ENCODE peak calls at places on chromosomes 13 and 19, in six cellular contexts. V is DND-41, R is IMR-90, G is SK-N-SH, T is PC-9, J is fibroblast of lung. L is an unnamed sample.

GRCh38 chr13:99367106-99367616 is 60.0 kb upstream of the GPR183 start:
- DNase-seq in V (no peak), R (no peak), G (no peak), T (no peak), J (no peak), L (no peak)

GRCh38 chr13:101116826-101117225 is 299.5 kb downstream of the NALCN start:
- DNase-seq in V (no peak), R (no peak), G (no peak), T (no peak), J (no peak), L (peak; percentile 6)

GRCh38 chr19:16258440-16258903 is 60.8 kb downstream of the AP1M1 start:
- DNase-seq in V (no peak), R (no peak), G (peak; percentile 55), T (no peak), J (no peak), L (no peak)

GRCh38 chr13:112113355-112113754 is 46.4 kb downstream of the SOX1 start:
- DNase-seq in V (no peak), R (no peak), G (no peak), T (no peak), J (no peak), L (no peak)

GRCh38 chr13:97256343-97256783 is 34.2 kb downstream of the MBNL2 start:
- DNase-seq in V (no peak), R (peak; percentile 97), G (no peak), T (peak; percentile 98), J (peak; percentile 99), L (no peak)

GRCh38 chr13:87666826-87667225 is 4.3 kb upstream of the SLITRK5 start:
- DNase-seq in V (no peak), R (no peak), G (no peak), T (no peak), J (no peak), L (no peak)

GRCh38 chr19:17234911-17235617 is 9.0 kb downstream of the OCEL1 start:
- DNase-seq in V (peak; percentile 74), R (peak; percentile 38), G (peak; percentile 86), T (peak; percentile 39), J (peak; percentile 37), L (peak; percentile 76)

GRCh38 chr13:72891423-72891822 is 109.5 kb downstream of the PIBF1 start:
- DNase-seq in V (no peak), R (no peak), G (no peak), T (no peak), J (no peak), L (no peak)

GRCh38 chr13:112645327-112645914 is 44.4 kb upstream of the ATP11A start:
- DNase-seq in V (no peak), R (no peak), G (no peak), T (no peak), J (no peak), L (no peak)

GRCh38 chr19:10290876-10291553 is 1.3 kb downstream of the ICAM5 start:
- DNase-seq in V (no peak), R (peak; percentile 54), G (peak; percentile 70), T (no peak), J (no peak), L (peak; percentile 65)

GRCh38 chr19:57406516-57407123 is 4.3 kb upstream of the ZNF17 start:
- DNase-seq in V (peak; percentile 77), R (peak; percentile 45), G (peak; percentile 79), T (peak; percentile 61), J (peak; percentile 16), L (peak; percentile 85)

GRCh38 chr19:39411006-39411831 is 1.2 kb upstream of the PLEKHG2 start:
- DNase-seq in V (no peak), R (peak; percentile 68), G (no peak), T (peak; percentile 31), J (peak; percentile 36), L (no peak)

GRCh38 chr19:1045247-1045603 is 5.3 kb downstream of the ABCA7 start:
- DNase-seq in V (peak; percentile 61), R (no peak), G (peak; percentile 72), T (peak; percentile 87), J (no peak), L (peak; percentile 60)

GRCh38 chr19:37972803-37973202 is 65.8 kb downstream of the SIPA1L3 start:
- DNase-seq in V (no peak), R (no peak), G (no peak), T (no peak), J (no peak), L (no peak)

GRCh38 chr19:45179063-45179847 is 671 bp downstream of the BLOC1S3 start:
- DNase-seq in V (peak; percentile 16), R (peak; percentile 17), G (peak; percentile 66), T (peak; percentile 35), J (peak; percentile 45), L (peak; percentile 61)

GRCh38 chr13:33633701-33634525 is 184.0 kb upstream of the RFC3 start:
- DNase-seq in V (no peak), R (peak; percentile 40), G (no peak), T (no peak), J (peak; percentile 47), L (no peak)

GRCh38 chr13:42354246-42355117 is 82.5 kb downstream of the AKAP11 start:
- DNase-seq in V (peak; percentile 75), R (peak; percentile 48), G (no peak), T (no peak), J (peak; percentile 91), L (peak; percentile 52)

GRCh38 chr13:99374994-99375805 is 68.0 kb upstream of the GPR183 start:
- DNase-seq in V (no peak), R (no peak), G (no peak), T (no peak), J (no peak), L (no peak)

GRCh38 chr13:44313674-44314073 is 60.0 kb upstream of the SERP2 start:
- DNase-seq in V (no peak), R (peak; percentile 91), G (no peak), T (peak; percentile 80), J (peak; percentile 92), L (no peak)

GRCh38 chr19:42280761-42281174 is 11.7 kb downstream of the CIC start:
- DNase-seq in V (no peak), R (peak; percentile 17), G (peak; percentile 58), T (no peak), J (peak; percentile 76), L (peak; percentile 51)

GRCh38 chr13:99310382-99311031 is 3.3 kb upstream of the GPR183 start:
- DNase-seq in V (no peak), R (peak; percentile 93), G (peak; percentile 25), T (no peak), J (peak; percentile 86), L (no peak)

GRCh38 chr13:48749144-48749543 is 95.4 kb downstream of the CYSLTR2 start:
- DNase-seq in V (no peak), R (peak; percentile 70), G (no peak), T (no peak), J (peak; percentile 75), L (no peak)

GRCh38 chr13:102606537-102607309 is 9.9 kb downstream of the TPP2 start:
- DNase-seq in V (no peak), R (no peak), G (no peak), T (no peak), J (no peak), L (no peak)

GRCh38 chr19:1102407-1103106 is 1.2 kb upstream of the GPX4 start:
- DNase-seq in V (no peak), R (peak; percentile 100), G (no peak), T (peak; percentile 97), J (peak; percentile 100), L (no peak)

GRCh38 chr19:42132030-42132628 is at the start of gene POU2F2:
- DNase-seq in V (peak; percentile 91), R (no peak), G (no peak), T (no peak), J (no peak), L (peak; percentile 51)

GRCh38 chr19:44608391-44608821 is 5.0 kb upstream of the IGSF23 start:
- DNase-seq in V (no peak), R (peak; percentile 69), G (no peak), T (peak; percentile 51), J (peak; percentile 34), L (no peak)

GRCh38 chr13:38872693-38873092 is 117.9 kb downstream of the STOML3 start:
- DNase-seq in V (peak; percentile 18), R (peak; percentile 5), G (peak; percentile 41), T (no peak), J (peak; percentile 36), L (peak; percentile 76)

GRCh38 chr19:45973564-45974338 is at the start of gene NOVA2:
- DNase-seq in V (peak; percentile 19), R (peak; percentile 36), G (peak; percentile 100), T (peak; percentile 56), J (peak; percentile 81), L (peak; percentile 96)

GRCh38 chr13:37207646-37208045 is 102.2 kb upstream of the CSNK1A1L start:
- DNase-seq in V (no peak), R (no peak), G (no peak), T (no peak), J (peak; percentile 26), L (no peak)

GRCh38 chr13:29571876-29572570 is 23.5 kb downstream of the SLC7A1 start:
- DNase-seq in V (no peak), R (no peak), G (no peak), T (no peak), J (no peak), L (no peak)
- H4K20me1 ChIP-seq in V (peaks cover 96% of the 10 kb centered on the region), R (peaks cover 88% of the 10 kb centered on the region), G (peaks cover 89% of the 10 kb centered on the region), T (peaks cover 100% of the 10 kb centered on the region), J (no peaks in the 10 kb centered on the region), L (peaks cover 20% of the 10 kb centered on the region)

GRCh38 chr13:58437436-58437835 is 805.9 kb downstream of the PCDH17 start:
- DNase-seq in V (no peak), R (no peak), G (no peak), T (no peak), J (no peak), L (no peak)

GRCh38 chr13:58429917-58430316 is 798.4 kb downstream of the PCDH17 start:
- DNase-seq in V (no peak), R (no peak), G (no peak), T (no peak), J (no peak), L (no peak)

GRCh38 chr13:58434943-58435342 is 803.4 kb downstream of the PCDH17 start:
- DNase-seq in V (no peak), R (no peak), G (no peak), T (no peak), J (no peak), L (peak; percentile 4)
- H2AFZ ChIP-seq in V (no peak overlapping the region), R (no peak overlapping the region), G (no peak overlapping the region), T (no peak overlapping the region), J (no peak overlapping the region), L (peak overlapping the region; percentile 28)

GRCh38 chr13:21050288-21051197 is 10.8 kb downstream of the LATS2 start:
- DNase-seq in V (no peak), R (no peak), G (no peak), T (no peak), J (peak; percentile 48), L (no peak)
- H4K20me1 ChIP-seq in V (no peaks in the 10 kb centered on the region), R (peaks cover 99% of the 10 kb centered on the region), G (peaks cover 98% of the 10 kb centered on the region), T (peaks cover 7% of the 10 kb centered on the region), J (no peaks in the 10 kb centered on the region), L (peaks cover 100% of the 10 kb centered on the region)

DNA sequence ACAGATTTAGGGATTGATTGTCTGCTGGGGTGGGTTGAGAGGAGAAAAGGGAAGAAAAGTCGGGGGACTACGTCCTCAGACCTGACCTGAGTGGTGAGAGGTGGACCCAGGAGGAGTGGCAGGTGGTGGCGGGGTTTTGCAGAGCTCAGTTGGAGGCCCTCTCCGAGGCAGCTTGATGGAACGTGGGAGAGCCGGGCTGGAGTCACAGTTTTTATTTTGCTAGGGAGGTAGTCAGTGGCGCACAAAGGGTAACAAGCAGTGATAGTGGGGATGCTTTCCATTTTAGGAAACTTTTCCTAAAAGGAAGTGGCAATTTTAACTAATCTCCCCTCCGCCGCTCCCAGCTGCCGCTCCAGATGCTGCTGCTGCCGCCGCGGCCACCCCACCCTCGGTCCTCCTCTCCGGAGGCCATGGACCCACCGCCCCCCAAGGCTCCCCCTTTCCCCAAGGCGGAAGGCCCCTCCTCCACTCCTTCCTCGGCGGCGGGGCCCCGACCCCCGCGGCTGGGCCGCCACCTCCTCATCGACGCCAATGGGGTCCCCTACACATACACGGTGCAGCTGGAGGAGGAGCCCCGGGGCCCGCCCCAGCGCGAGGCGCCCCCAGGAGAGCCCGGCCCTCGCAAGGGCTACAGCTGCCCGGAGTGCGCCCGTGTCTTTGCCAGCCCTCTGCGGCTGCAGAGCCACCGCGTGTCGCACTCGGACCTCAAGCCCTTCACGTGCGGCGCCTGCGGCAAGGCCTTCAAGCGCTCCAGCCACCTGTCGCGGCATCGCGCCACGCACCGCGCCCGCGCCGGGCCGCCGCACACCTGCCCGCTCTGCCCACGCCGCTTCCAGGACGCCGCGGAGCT is 1.1 kb upstream of the ZNF581 start:
- DNase-seq in V (peak; percentile 46), R (no peak), G (peak; percentile 47), T (no peak), J (peak; percentile 43), L (peak; percentile 57)
- H2AFZ ChIP-seq in V (peak overlapping the region; percentile 63), R (peak overlapping the region; percentile 85), G (no peak overlapping the region), T (peak overlapping the region; percentile 59), J (no peak overlapping the region), L (no peak overlapping the region)

L was measured in neural progenitor cell.